ENCODE peak calls at places on chromosomes 5 and 9, in ten cellular contexts. E, S, P, N, G, Y, H, Q, X and T are unnamed samples.

GRCh38 chr9:131545003-131545785 is at the start of gene PRRT1B:
- DNase-seq in S (no peak), H (no peak), E (no peak), Q (no peak), X (no peak), G (no peak), N (no peak), Y (no peak), P (no peak), T (no peak)

GRCh38 chr9:129262261-129262660 is 84.2 kb upstream of the IER5L start:
- DNase-seq in G (no peak), E (no peak), P (no peak), Q (no peak), X (no peak), N (no peak), S (no peak), Y (no peak), H (peak), T (no peak)

GRCh38 chr5:78964889-78965288 is 20.2 kb downstream of the ARSB start:
- DNase-seq in Q (no peak), S (peak), H (no peak), P (peak), G (peak), N (no peak), E (no peak), X (peak), Y (no peak), T (peak)

GRCh38 chr5:80059354-80059980 is 24.3 kb downstream of the THBS4 start:
- DNase-seq in G (no peak), N (no peak), S (no peak), Q (no peak), P (no peak), X (no peak), E (peak), Y (no peak), H (no peak), T (no peak)

GRCh38 chr9:78644359-78644758 is 347.4 kb downstream of the PSAT1 start:
- DNase-seq in G (no peak), N (no peak), P (no peak), Q (no peak), Y (no peak), S (no peak), E (no peak), X (no peak), H (no peak), T (no peak)

GRCh38 chr9:127692071-127692470 is 14.7 kb upstream of the CFAP157 start:
- DNase-seq in G (no peak), S (no peak), X (no peak), Y (no peak), H (no peak), E (no peak), Q (no peak), N (no peak), P (no peak), T (no peak)

GRCh38 chr9:126703330-126704156 is 89.8 kb downstream of the LMX1B start:
- DNase-seq in N (no peak), H (peak), P (no peak), X (no peak), Y (no peak), E (no peak), Q (no peak), G (no peak), S (no peak), T (no peak)

GRCh38 chr9:107109324-107109723 is 173.8 kb upstream of the RAD23B start:
- DNase-seq in P (no peak), S (no peak), Y (no peak), Q (no peak), H (no peak), G (no peak), N (no peak), X (no peak), E (no peak), T (no peak)

GRCh38 chr9:99433555-99433954 is 211.5 kb downstream of the SEC61B start:
- DNase-seq in X (peak), H (peak), Y (peak), E (no peak), G (peak), P (peak), Q (peak), N (no peak), S (peak), T (peak)

GRCh38 chr5:176166427-176166826 is 71.8 kb upstream of the SIMC1 start:
- DNase-seq in G (no peak), Q (no peak), P (no peak), S (no peak), Y (no peak), H (no peak), X (no peak), N (no peak), E (no peak), T (no peak)

GRCh38 chr5:66339896-66340295 is 195.8 kb downstream of the SREK1 start:
- DNase-seq in Q (no peak), P (no peak), X (no peak), N (no peak), S (no peak), G (no peak), E (no peak), H (no peak), Y (no peak), T (no peak)

GRCh38 chr5:10556331-10556807 is 7.5 kb upstream of the ANKRD33B start:
- DNase-seq in N (no peak), S (peak), Y (no peak), X (peak), H (no peak), G (peak), E (no peak), P (peak), Q (no peak), T (no peak)

GRCh38 chr9:92159058-92159457 is 43.8 kb upstream of the SPTLC1 start:
- DNase-seq in Q (no peak), P (no peak), E (no peak), X (no peak), N (no peak), Y (no peak), S (no peak), G (no peak), H (no peak), T (no peak)

GRCh38 chr9:91186311-91187101 is 175.2 kb downstream of the AUH start:
- DNase-seq in G (no peak), S (no peak), N (no peak), X (peak), Q (no peak), H (peak), E (no peak), P (peak), Y (no peak), T (no peak)

GRCh38 chr5:75651575-75651974 is 40.3 kb downstream of the ANKDD1B start:
- DNase-seq in X (no peak), E (no peak), G (no peak), P (no peak), S (no peak), H (no peak), Y (no peak), Q (no peak), N (no peak), T (no peak)

GRCh38 chr9:123978981-123979380 is 32.6 kb upstream of the LHX2 start:
- DNase-seq in Q (no peak), Y (no peak), N (no peak), H (no peak), E (no peak), S (no peak), X (no peak), P (no peak), G (no peak), T (no peak)

GRCh38 chr5:106488407-106488806 is 1182.3 kb downstream of the EFNA5 start:
- DNase-seq in G (no peak), P (no peak), N (no peak), H (no peak), E (no peak), Q (no peak), X (no peak), Y (no peak), S (no peak), T (no peak)

GRCh38 chr9:13810510-13810909 is 503.4 kb downstream of the NFIB start:
- DNase-seq in H (no peak), Y (no peak), G (no peak), X (peak), Q (no peak), N (no peak), S (no peak), P (peak), E (no peak), T (no peak)

GRCh38 chr9:21558627-21559401 is 76.7 kb upstream of the IFNE start:
- DNase-seq in Y (peak), G (no peak), X (peak), P (peak), N (no peak), Q (no peak), H (no peak), S (no peak), E (no peak), T (no peak)

GRCh38 chr9:75105019-75105540 is 16.8 kb downstream of the OSTF1 start:
- DNase-seq in X (no peak), H (no peak), E (no peak), Y (no peak), Q (no peak), P (no peak), G (no peak), N (no peak), S (no peak), T (no peak)

GRCh38 chr5:151628112-151628823 is 37.1 kb upstream of the FAT2 start:
- DNase-seq in H (no peak), Y (no peak), S (peak), X (no peak), N (no peak), P (peak), G (no peak), Q (no peak), E (peak), T (no peak)

GRCh38 chr5:82111191-82111590 is 139.4 kb downstream of the ATG10 start:
- DNase-seq in H (no peak), G (no peak), S (no peak), X (peak), P (peak), E (peak), Q (no peak), N (no peak), Y (no peak), T (peak)

GRCh38 chr9:126947529-126947928 is 32.9 kb downstream of the RALGPS1 start:
- DNase-seq in X (no peak), H (no peak), Q (no peak), G (no peak), S (no peak), N (peak), Y (no peak), P (no peak), E (no peak), T (peak)

GRCh38 chr9:18516514-18516913 is 42.6 kb downstream of the ADAMTSL1 start:
- DNase-seq in P (no peak), N (no peak), E (no peak), X (no peak), H (no peak), Y (no peak), S (no peak), G (no peak), Q (no peak), T (no peak)

GRCh38 chr5:74154526-74154925 is 486.0 kb downstream of the ENC1 start:
- DNase-seq in H (no peak), X (no peak), E (no peak), Q (no peak), S (no peak), P (no peak), Y (no peak), G (no peak), N (no peak), T (no peak)

GRCh38 chr9:16726718-16727451 is 143.6 kb downstream of the BNC2 start:
- DNase-seq in Y (peak), E (peak), Q (no peak), S (peak), X (peak), H (peak), G (no peak), N (peak), P (peak), T (no peak)

GRCh38 chr9:16726023-16726422 is 144.4 kb downstream of the BNC2 start:
- DNase-seq in Y (no peak), G (no peak), X (peak), P (peak), Q (no peak), E (no peak), H (no peak), N (no peak), S (peak), T (no peak)

GRCh38 chr9:16729656-16730055 is 140.8 kb downstream of the BNC2 start:
- DNase-seq in E (no peak), Q (no peak), P (no peak), G (no peak), N (no peak), X (no peak), Y (no peak), S (no peak), H (no peak), T (no peak)

GRCh38 chr9:16728128-16728505 is 142.4 kb downstream of the BNC2 start:
- DNase-seq in H (no peak), E (no peak), N (no peak), Q (no peak), S (no peak), X (no peak), G (no peak), P (peak), Y (no peak), T (no peak)

DNA sequence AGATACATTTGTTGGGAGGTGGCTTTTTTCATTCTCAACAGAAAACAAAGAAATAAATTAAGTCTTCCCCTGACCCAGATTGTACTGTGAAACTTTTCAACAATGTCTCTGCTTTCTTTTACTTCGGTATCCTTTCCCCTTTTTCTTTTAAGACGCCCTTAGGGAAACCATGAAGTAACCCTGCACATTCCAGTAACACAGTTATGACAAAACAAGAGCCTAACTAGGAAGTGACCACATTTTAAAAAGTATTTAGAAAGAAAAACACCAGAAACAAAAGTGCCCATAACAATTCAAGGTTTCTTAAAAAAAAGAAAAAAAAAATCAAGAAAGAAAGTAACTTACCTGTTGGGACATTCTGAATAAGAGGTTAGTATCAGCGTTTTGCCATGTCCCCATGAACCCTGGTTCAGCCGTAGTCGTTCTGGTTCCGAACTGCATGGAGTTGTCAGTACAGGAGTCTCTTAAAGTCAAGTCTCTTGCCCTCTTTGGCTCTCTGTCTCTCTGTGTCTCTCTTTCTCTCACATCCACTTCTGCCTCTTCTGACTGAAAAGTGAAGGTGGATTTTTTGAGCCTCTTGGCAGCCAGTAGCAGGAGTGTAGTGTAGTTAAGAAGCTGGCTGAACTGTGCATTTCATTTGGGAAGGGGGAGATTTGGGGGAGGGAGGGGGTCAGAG is 142.9 kb downstream of the BNC2 start:
- DNase-seq in H (no peak), N (no peak), E (no peak), P (peak), S (peak), Y (no peak), G (no peak), Q (no peak), X (peak), T (no peak)
- H3K4me3 ChIP-seq in H (no peak), N (peak), E (peak), P (peak), S (peak), Y (peak), G (peak), Q (no peak), X (peak), T (no peak)

GRCh38 chr5:110639307-110639902 is 87.1 kb downstream of the TMEM232 start:
- DNase-seq in X (no peak), Y (no peak), H (no peak), G (no peak), S (peak), P (no peak), E (no peak), N (no peak), Q (no peak), T (no peak)
- H3K4me3 ChIP-seq in X (no peak), Y (no peak), H (no peak), G (no peak), S (no peak), P (no peak), E (no peak), N (no peak), Q (no peak), T (no peak)

DNA sequence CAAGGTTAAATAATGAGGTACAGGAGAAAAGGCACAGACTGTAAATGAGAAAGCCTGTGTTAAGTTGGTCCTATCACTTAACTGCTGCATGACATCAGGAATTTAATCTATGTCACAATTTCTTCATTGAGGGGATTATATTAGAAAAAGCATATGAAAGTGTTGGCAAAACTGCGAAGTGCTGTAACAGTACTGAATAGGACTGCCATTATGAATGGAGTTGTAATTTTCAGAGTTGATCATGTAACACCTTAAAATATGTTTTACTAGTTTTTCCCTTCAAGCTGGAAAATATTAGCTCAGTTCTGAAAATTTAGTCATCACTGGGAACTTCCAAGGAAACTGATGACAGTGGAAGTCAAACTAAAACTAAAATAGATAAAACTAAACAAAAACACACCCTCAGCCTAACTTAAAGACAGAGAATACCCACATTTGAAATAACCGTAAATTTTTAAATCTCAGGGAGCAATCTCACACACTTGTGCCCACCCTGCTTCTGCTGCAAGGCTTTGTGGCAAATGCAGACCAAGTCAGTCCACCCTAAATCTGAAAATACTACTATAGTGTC is 45.1 kb downstream of the ERMP1 start:
- DNase-seq in X (no peak), S (no peak), E (no peak), Y (no peak), G (no peak), Q (no peak), P (no peak), H (no peak), N (no peak), T (no peak)
- H3K4me3 ChIP-seq in X (no peak), S (no peak), E (no peak), Y (no peak), G (no peak), Q (no peak), P (no peak), H (no peak), N (no peak), T (no peak)

GRCh38 chr9:37281541-37281940 is 141.0 kb upstream of the GRHPR start:
- DNase-seq in E (no peak), N (no peak), Y (no peak), Q (no peak), S (no peak), X (no peak), P (no peak), H (no peak), G (no peak), T (no peak)
- H3K4me3 ChIP-seq in E (no peak), N (no peak), Y (no peak), Q (no peak), S (no peak), X (no peak), P (no peak), H (no peak), G (no peak), T (no peak)

GRCh38 chr9:136120119-136120393 is 1.4 kb upstream of the TMEM250 start:
- DNase-seq in N (no peak), X (no peak), Q (no peak), Y (no peak), P (no peak), E (no peak), H (no peak), S (no peak), G (no peak), T (no peak)
- H3K4me3 ChIP-seq in N (no peak), X (no peak), Q (no peak), Y (peak), P (no peak), E (peak), H (no peak), S (peak), G (peak), T (no peak)

DNA sequence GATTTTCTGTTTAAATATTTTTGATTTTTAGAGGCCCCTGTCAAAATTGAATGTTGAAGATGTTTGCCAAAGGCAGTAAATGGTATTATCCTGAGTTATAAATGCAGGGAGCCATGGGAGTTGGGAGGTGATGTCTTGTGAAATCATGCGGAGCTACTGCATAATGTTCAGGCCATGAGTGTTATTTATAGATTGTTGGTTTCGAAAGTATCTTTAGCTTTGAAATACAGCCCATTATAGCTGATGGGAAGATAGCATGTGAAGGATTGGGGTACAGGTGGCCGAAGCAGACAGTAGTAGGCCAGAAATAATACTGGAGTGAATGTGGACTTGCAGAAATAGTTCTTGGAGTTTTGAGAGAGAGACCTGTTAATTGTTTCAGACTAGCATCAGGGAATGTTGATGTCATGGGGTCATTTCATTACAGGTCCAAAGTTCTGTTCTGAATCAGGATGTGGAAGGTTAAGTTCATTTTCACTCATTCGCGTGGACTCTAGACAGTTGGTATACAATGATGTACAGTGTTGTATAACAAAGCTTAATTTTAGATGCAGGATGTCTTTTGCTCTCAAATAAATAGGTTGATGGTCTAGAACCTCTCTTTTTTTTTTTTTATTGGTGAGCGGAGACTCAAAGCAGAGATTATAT is 3.8 kb downstream of the ATP6V1G1 start:
- DNase-seq in H (no peak), N (no peak), Y (no peak), G (no peak), X (no peak), E (no peak), P (no peak), S (peak), Q (no peak), T (no peak)
- H3K4me3 ChIP-seq in H (no peak), N (no peak), Y (peak), G (no peak), X (no peak), E (no peak), P (no peak), S (no peak), Q (peak), T (peak)